ENCODE peak calls at places on chromosomes 5 and 9, in nine cellular contexts. V is spleen, S is esophagus squamous epithelium, B is heart left ventricle, C is heart right ventricle, N is OCI-LY7, E is stomach, Y is thoracic aorta, W is pancreas. J is an unnamed sample.

GRCh38 chr5:144313147-144313726 is 142.6 kb downstream of the KCTD16 start:
- DNase-seq in V (no peak), S (no peak), B (no peak), C (no peak), N (no peak), E (no peak), Y (no peak), W (no peak), J (no peak)

GRCh38 chr5:172770374-172770674 is 671 bp downstream of the DUSP1 start:
- DNase-seq in V (peak; percentile 94), S (no peak), B (no peak), C (no peak), N (no peak), E (no peak), Y (no peak), W (no peak), J (no peak)

GRCh38 chr5:81626524-81626923 is 124.4 kb downstream of the SSBP2 start:
- DNase-seq in V (no peak), S (no peak), B (no peak), C (no peak), N (no peak), E (no peak), Y (no peak), W (no peak), J (peak; percentile 11)

GRCh38 chr5:161189452-161189851 is 337.4 kb upstream of the ATP10B start:
- DNase-seq in V (no peak), S (no peak), B (no peak), C (no peak), N (no peak), E (no peak), Y (no peak), W (no peak), J (no peak)

GRCh38 chr9:78307360-78307759 is 10.4 kb downstream of the PSAT1 start:
- DNase-seq in V (no peak), S (no peak), B (no peak), C (no peak), N (no peak), E (no peak), Y (no peak), W (no peak), J (no peak)

GRCh38 chr9:135075234-135076142 is 12.0 kb upstream of the OLFM1 start:
- DNase-seq in V (peak; percentile 86), S (no peak), B (peak; percentile 69), C (peak; percentile 54), N (no peak), E (peak; percentile 29), Y (no peak), W (no peak), J (no peak)

GRCh38 chr5:6516823-6517222 is 68.2 kb downstream of the UBE2QL1 start:
- DNase-seq in V (no peak), S (no peak), B (no peak), C (no peak), N (no peak), E (no peak), Y (no peak), W (no peak), J (no peak)

GRCh38 chr9:98774746-98775145 is 21.6 kb downstream of the ANKS6 start:
- DNase-seq in V (no peak), S (no peak), B (no peak), C (no peak), N (no peak), E (no peak), Y (no peak), W (no peak), J (no peak)

GRCh38 chr5:80408475-80408875 is 611 bp downstream of the ZFYVE16 start:
- DNase-seq in V (no peak), S (no peak), B (peak; percentile 75), C (peak; percentile 64), N (no peak), E (peak; percentile 50), Y (no peak), W (peak; percentile 87), J (peak; percentile 57)

GRCh38 chr5:33793836-33794549 is 97.8 kb downstream of the ADAMTS12 start:
- DNase-seq in V (no peak), S (no peak), B (no peak), C (no peak), N (no peak), E (no peak), Y (no peak), W (no peak), J (no peak)

GRCh38 chr5:33789558-33789957 is 102.2 kb downstream of the ADAMTS12 start:
- DNase-seq in V (no peak), S (no peak), B (no peak), C (no peak), N (no peak), E (no peak), Y (no peak), W (no peak), J (no peak)

GRCh38 chr5:33794550-33795300 is 97.1 kb downstream of the ADAMTS12 start:
- DNase-seq in V (no peak), S (no peak), B (no peak), C (no peak), N (no peak), E (no peak), Y (no peak), W (no peak), J (no peak)

GRCh38 chr5:33795532-33795931 is 96.3 kb downstream of the ADAMTS12 start:
- DNase-seq in V (no peak), S (no peak), B (no peak), C (no peak), N (no peak), E (no peak), Y (no peak), W (no peak), J (no peak)

DNA sequence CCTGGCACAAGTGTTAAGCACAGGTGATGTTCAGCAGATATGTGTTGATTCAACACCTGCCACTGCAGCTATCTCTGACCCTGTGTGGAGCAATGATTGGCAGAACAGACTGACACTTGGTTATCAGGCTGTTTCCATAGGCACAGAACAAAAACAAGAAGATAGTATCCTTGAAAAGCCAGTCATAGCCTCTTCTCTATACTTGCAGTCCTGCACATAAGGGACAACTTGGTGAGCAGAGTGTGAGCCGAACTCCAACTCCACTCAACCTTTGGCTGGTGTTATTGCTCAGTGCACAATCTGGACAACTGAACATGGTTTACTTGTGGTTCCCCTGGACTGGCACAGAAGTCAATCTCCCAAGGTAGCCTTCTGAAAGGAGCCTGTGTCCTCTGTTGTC is 99.2 kb downstream of the ADAMTS12 start:
- DNase-seq in V (no peak), S (no peak), B (no peak), C (no peak), N (no peak), E (no peak), Y (no peak), W (no peak), J (no peak)
- H3K27ac ChIP-seq in V (no peak overlapping the region), S (no peak overlapping the region), B (no peak overlapping the region), C (peak overlapping the region; percentile 27), N (no peak overlapping the region), E (no peak overlapping the region), Y (no peak overlapping the region), W (no peak overlapping the region), J (peak overlapping the region; percentile 36)

GRCh38 chr5:176420972-176421544 is 4.7 kb upstream of the CLTB start:
- DNase-seq in V (no peak), S (no peak), B (no peak), C (no peak), N (no peak), E (no peak), Y (no peak), W (no peak), J (no peak)
- H3K4me3 ChIP-seq in V (no peak overlapping the region), S (no peak overlapping the region), B (no peak overlapping the region), C (no peak overlapping the region), N (no peak overlapping the region), E (no peak overlapping the region), Y (no peak overlapping the region), W (no peak overlapping the region), J (no peak overlapping the region)

GRCh38 chr5:181054138-181054537 is 14.1 kb downstream of the BTNL9 start:
- DNase-seq in V (no peak), S (no peak), B (no peak), C (no peak), N (no peak), E (no peak), Y (no peak), W (no peak), J (no peak)
- H3K27ac ChIP-seq in V (peak overlapping the region; percentile 73), S (no peak overlapping the region), B (peak overlapping the region; percentile 84), C (peak overlapping the region; percentile 73), N (peak overlapping the region; percentile 99), E (no peak overlapping the region), Y (no peak overlapping the region), W (no peak overlapping the region), J (peak overlapping the region; percentile 60)

GRCh38 chr5:112697301-112697700 is 40.4 kb upstream of the APC start:
- DNase-seq in V (no peak), S (no peak), B (no peak), C (no peak), N (no peak), E (no peak), Y (no peak), W (no peak), J (no peak)

GRCh38 chr5:112692472-112692871 is 45.2 kb upstream of the APC start:
- DNase-seq in V (no peak), S (no peak), B (no peak), C (no peak), N (no peak), E (no peak), Y (no peak), W (no peak), J (no peak)

GRCh38 chr5:112696786-112697185 is 40.9 kb upstream of the APC start:
- DNase-seq in V (no peak), S (no peak), B (no peak), C (no peak), N (no peak), E (no peak), Y (no peak), W (no peak), J (no peak)

GRCh38 chr5:112693301-112693700 is 44.4 kb upstream of the APC start:
- DNase-seq in V (no peak), S (no peak), B (no peak), C (no peak), N (no peak), E (no peak), Y (no peak), W (no peak), J (no peak)

DNA sequence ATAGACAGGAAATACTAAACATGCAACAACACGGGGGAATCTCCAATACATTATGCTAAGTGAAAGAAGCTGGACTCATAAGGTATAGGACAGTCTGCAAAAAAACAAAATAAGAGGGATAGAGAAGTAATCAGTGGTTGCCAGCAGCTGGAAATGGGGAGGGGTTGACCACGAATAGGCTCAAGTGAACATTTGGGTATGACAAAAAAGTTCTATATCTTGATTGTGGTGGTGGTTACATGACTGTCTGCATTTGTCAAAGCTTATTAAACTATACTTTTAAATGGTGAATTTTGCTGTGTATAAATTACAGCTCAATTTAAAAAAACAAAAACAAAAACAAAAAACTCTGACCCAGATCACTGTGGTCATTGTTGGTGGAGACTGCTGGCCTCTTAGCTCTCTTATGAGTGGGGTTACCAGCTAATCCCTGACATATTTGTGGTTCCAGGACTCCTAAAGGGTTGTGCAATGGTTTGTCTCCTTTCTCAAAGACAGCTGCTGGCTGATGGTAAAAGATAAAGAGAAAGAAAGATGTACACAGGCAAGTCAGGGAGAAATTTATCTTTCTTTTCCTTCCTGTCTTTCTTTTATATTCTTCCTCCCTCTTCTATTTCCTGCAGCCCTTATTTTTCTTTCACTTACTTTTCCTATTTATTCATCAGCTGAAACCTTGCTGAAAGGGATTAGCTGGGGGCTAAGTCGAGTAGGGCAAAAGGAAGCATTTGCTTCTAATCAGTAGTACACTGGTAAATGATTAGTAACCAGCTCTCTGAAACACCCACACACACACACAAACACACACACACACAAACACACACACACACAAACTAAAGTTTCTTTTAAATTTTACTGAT is 42.6 kb upstream of the APC start:
- DNase-seq in V (no peak), S (no peak), B (no peak), C (no peak), N (no peak), E (no peak), Y (no peak), W (no peak), J (no peak)
- H3K4me3 ChIP-seq in V (no peak overlapping the region), S (no peak overlapping the region), B (no peak overlapping the region), C (no peak overlapping the region), N (no peak overlapping the region), E (no peak overlapping the region), Y (no peak overlapping the region), W (no peak overlapping the region), J (no peak overlapping the region)

J was measured in gastrocnemius medialis.